ENCODE peak calls at places on chromosomes 5 and 9, in eight cellular contexts. F is osteoblast, V is foreskin fibroblast, I is progenitor cell of endocrine pancreas, E is MCF 10A, C is GM10248, L is neural crest cell, U is breast epithelium. P is an unnamed sample.

GRCh38 chr9:89541798-89542197 is 43.9 kb upstream of the SEMA4D start:
- DNase-seq in F (no peak), V (no peak), I (no peak), E (no peak), C (no peak), L (no peak), U (no peak), P (no peak)

GRCh38 chr5:78720997-78721396 is 72.4 kb upstream of the LHFPL2 start:
- DNase-seq in F (no peak), V (no peak), I (no peak), E (no peak), C (no peak), L (no peak), U (no peak), P (no peak)

GRCh38 chr9:34633851-34634550 is 3.6 kb downstream of the SIGMAR1 start:
- DNase-seq in F (peak), V (peak), I (peak), E (peak), C (peak), L (peak), U (peak), P (peak)

GRCh38 chr9:116030532-116030931 is 123.1 kb upstream of the PAPPA start:
- DNase-seq in F (no peak), V (no peak), I (no peak), E (no peak), C (no peak), L (no peak), U (no peak), P (no peak)

GRCh38 chr9:68705636-68706578 is 867 bp downstream of the PIP5K1B start:
- DNase-seq in F (peak), V (no peak), I (peak), E (no peak), C (peak), L (peak), U (no peak), P (no peak)

GRCh38 chr5:37638897-37639296 is 200.9 kb downstream of the GDNF start:
- DNase-seq in F (peak), V (peak), I (no peak), E (no peak), C (no peak), L (no peak), U (no peak), P (no peak)

GRCh38 chr9:81789751-81790150 is 100.4 kb upstream of the TLE1 start:
- DNase-seq in F (peak), V (peak), I (no peak), E (no peak), C (no peak), L (no peak), U (no peak), P (no peak)

GRCh38 chr9:31275419-31275818 is 1109.0 kb upstream of the ACO1 start:
- DNase-seq in F (no peak), V (no peak), I (no peak), E (no peak), C (no peak), L (no peak), U (no peak), P (no peak)

GRCh38 chr5:933251-933861 is 40.7 kb downstream of the TRIP13 start:
- DNase-seq in F (no peak), V (no peak), I (no peak), E (no peak), C (no peak), L (no peak), U (no peak), P (no peak)

GRCh38 chr5:939368-939767 is 46.7 kb downstream of the TRIP13 start:
- DNase-seq in F (no peak), V (no peak), I (no peak), E (no peak), C (no peak), L (no peak), U (no peak), P (no peak)

GRCh38 chr5:935510-936084 is 42.9 kb downstream of the TRIP13 start:
- DNase-seq in F (no peak), V (no peak), I (no peak), E (no peak), C (no peak), L (no peak), U (no peak), P (no peak)

GRCh38 chr5:936149-937144 is 43.8 kb downstream of the TRIP13 start:
- DNase-seq in F (no peak), V (no peak), I (no peak), E (no peak), C (no peak), L (no peak), U (no peak), P (no peak)

DNA sequence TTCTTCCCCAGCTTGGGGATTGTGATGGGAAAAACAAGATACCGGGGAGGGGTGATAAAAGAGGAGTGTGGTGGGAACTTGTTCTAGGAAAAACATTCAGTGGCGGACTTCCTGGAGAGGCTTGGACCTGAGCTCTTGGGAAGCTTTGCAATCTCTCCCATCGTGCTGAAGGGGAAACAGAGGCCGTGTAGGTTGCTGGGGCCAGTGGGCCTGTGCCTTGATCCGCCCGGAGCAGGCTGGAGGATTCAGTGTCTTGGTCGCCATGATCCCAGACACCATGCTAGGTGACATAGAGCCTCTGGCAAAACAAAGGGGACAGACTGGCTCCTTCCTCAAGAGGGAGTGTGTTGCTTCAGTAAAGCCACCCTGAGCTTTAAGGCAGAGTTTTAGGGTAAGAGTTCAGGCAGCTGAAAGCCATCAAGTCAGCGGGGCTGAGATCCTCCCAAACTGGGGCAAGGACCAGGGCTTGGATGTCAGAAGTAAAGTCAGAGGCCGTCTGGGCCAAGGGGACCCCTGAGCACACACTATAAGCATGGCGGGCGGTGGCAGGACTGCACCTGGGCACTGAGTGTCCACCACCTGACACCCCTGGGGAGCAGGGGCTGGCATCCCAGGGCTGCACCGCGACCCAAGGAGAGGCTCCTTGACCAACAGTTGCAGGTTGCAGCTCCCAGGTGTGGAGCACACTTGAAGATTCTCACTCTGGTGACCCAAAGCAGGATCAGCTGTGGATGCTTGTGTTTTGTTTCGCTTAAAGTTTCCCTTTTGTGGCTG is 44.7 kb downstream of the TRIP13 start:
- DNase-seq in F (no peak), V (no peak), I (no peak), E (no peak), C (no peak), L (no peak), U (no peak), P (no peak)
- TF ChIP-seq CTCF in F (no peak), V (no peak), I (no peak), E (no peak), C (no peak), L (no peak), U (no peak), P (no peak)

GRCh38 chr5:28743362-28743761 is 1705.0 kb upstream of the CDH9 start:
- DNase-seq in F (no peak), V (no peak), I (no peak), E (peak), C (no peak), L (no peak), U (no peak), P (no peak)
- TF ChIP-seq CTCF in F (no peak), V (no peak), I (no peak), E (no peak), C (no peak), L (no peak), U (no peak), P (no peak)

GRCh38 chr5:8884029-8884428 is 661.8 kb downstream of the SEMA5A start:
- DNase-seq in F (no peak), V (peak), I (no peak), E (no peak), C (no peak), L (no peak), U (no peak), P (no peak)
- TF ChIP-seq CTCF in F (peak), V (peak), I (no peak), E (no peak), C (peak), L (no peak), U (no peak), P (no peak)

GRCh38 chr5:139862803-139863202 is 67.2 kb downstream of the PSD2 start:
- DNase-seq in F (no peak), V (no peak), I (no peak), E (no peak), C (no peak), L (no peak), U (no peak), P (no peak)
- TF ChIP-seq CTCF in F (no peak), V (no peak), I (no peak), E (no peak), C (no peak), L (no peak), U (no peak), P (no peak)